ENCODE peak calls at places on chromosome 4, in five cellular contexts. X is skeletal muscle cell; O is stomach; M is CD8-positive, alpha-beta memory T cell; V is NCI-H1092 treated with DMSO at 0.1 percent for 48 hours. C is an unnamed sample.

GRCh38 chr4:111040904-111041303 is 418.0 kb upstream of the PITX2 start:
- DNase-seq in O (no peak), V (no peak), M (no peak), X (no peak), C (no peak)

GRCh38 chr4:185912779-185913178 is 100.8 kb upstream of the SORBS2 start:
- DNase-seq in M (no peak), X (no peak), O (no peak), V (peak), C (peak)

GRCh38 chr4:82739292-82740190 is 59.1 kb downstream of the SCD5 start:
- DNase-seq in M (peak), V (no peak), X (peak), O (peak), C (peak)

GRCh38 chr4:140095694-140096482 is 58.1 kb downstream of the MAML3 start:
- DNase-seq in V (no peak), M (peak), O (no peak), X (peak), C (peak)

GRCh38 chr4:101527186-101527585 is 179.9 kb upstream of the PPP3CA start:
- DNase-seq in X (no peak), O (no peak), M (peak), V (no peak), C (no peak)

GRCh38 chr4:1992468-1993168 is 16.2 kb downstream of the NELFA start:
- DNase-seq in X (no peak), O (no peak), V (no peak), M (no peak), C (no peak)

GRCh38 chr4:2714071-2714770 is 41.9 kb downstream of the TNIP2 start:
- DNase-seq in X (peak), V (peak), M (peak), O (no peak), C (peak)

GRCh38 chr4:190014771-190015537 is 12.1 kb downstream of the FRG2 start:
- DNase-seq in O (no peak), V (no peak), X (no peak), M (no peak), C (no peak)

GRCh38 chr4:101418466-101418865 is 71.1 kb upstream of the PPP3CA start:
- DNase-seq in M (no peak), O (no peak), X (no peak), V (no peak), C (no peak)

GRCh38 chr4:102036016-102036415 is 245.5 kb downstream of the BANK1 start:
- DNase-seq in X (no peak), M (no peak), V (no peak), O (no peak), C (no peak)

GRCh38 chr4:176635372-176636261 is 157.1 kb downstream of the VEGFC start:
- DNase-seq in X (peak), M (no peak), O (no peak), V (no peak), C (no peak)

GRCh38 chr4:169899295-169899694 is 126.9 kb downstream of the MFAP3L start:
- DNase-seq in X (peak), O (no peak), M (no peak), V (no peak), C (no peak)

GRCh38 chr4:122003335-122003734 is 51.5 kb upstream of the TRPC3 start:
- DNase-seq in M (peak), V (peak), O (no peak), X (no peak), C (no peak)

GRCh38 chr4:52868138-52868537 is 6.0 kb downstream of the RASL11B start:
- DNase-seq in M (no peak), X (no peak), V (peak), O (no peak), C (peak)

GRCh38 chr4:20591571-20592455 is 108.4 kb upstream of the PACRGL start:
- DNase-seq in M (no peak), V (no peak), O (no peak), X (no peak), C (no peak)

GRCh38 chr4:41927761-41928499 is 7.3 kb upstream of the TMEM33 start:
- DNase-seq in M (no peak), V (no peak), O (no peak), X (no peak), C (no peak)

GRCh38 chr4:2813446-2814405 is 20.8 kb downstream of the SH3BP2 start:
- DNase-seq in X (no peak), M (no peak), O (no peak), V (no peak), C (no peak)

C was measured in NCI-H2029.